ENCODE peak calls at places on chromosomes 1 and 21, in eight cellular contexts. M is DMS53, L is A549, E is GDM1, K is nephron progenitor cell, N is non-pigmented ciliary epithelial cell, C is occipital lobe, P is lung. R is an unnamed sample.
A peak's percentile ranks its signal among the peaks of the same experiment; 100 is the strongest.

GRCh38 chr21:37675202-37675801 is 241.0 kb downstream of the KCNJ6 start:
- DNase-seq in M (peak; percentile 54), L (peak; percentile 49), E (no peak), K (peak; percentile 88), N (no peak), C (no peak), P (peak; percentile 55), R (peak; percentile 70)

GRCh38 chr1:65422241-65423203 is 2.1 kb downstream of the LEPR start:
- DNase-seq in M (no peak), L (peak; percentile 38), E (no peak), K (no peak), N (no peak), C (no peak), P (no peak), R (no peak)

GRCh38 chr1:184621262-184621661 is 133.4 kb downstream of the EDEM3 start:
- DNase-seq in M (no peak), L (no peak), E (no peak), K (no peak), N (no peak), C (no peak), P (no peak), R (peak; percentile 22)

GRCh38 chr1:165600793-165601192 is 30.2 kb upstream of the MGST3 start:
- DNase-seq in M (no peak), L (no peak), E (no peak), K (no peak), N (no peak), C (no peak), P (no peak), R (peak; percentile 34)

GRCh38 chr21:16320110-16320509 is 590.3 kb downstream of the USP25 start:
- DNase-seq in M (no peak), L (no peak), E (no peak), K (no peak), N (no peak), C (no peak), P (no peak), R (no peak)

GRCh38 chr21:34176442-34176841 is 103.1 kb downstream of the MRPS6 start:
- DNase-seq in M (no peak), L (no peak), E (no peak), K (no peak), N (no peak), C (no peak), P (no peak), R (no peak)

GRCh38 chr21:29196021-29196663 is 65.7 kb downstream of the MAP3K7CL start:
- DNase-seq in M (peak; percentile 66), L (peak; percentile 89), E (peak; percentile 76), K (no peak), N (peak; percentile 82), C (no peak), P (peak; percentile 73), R (peak; percentile 70)

GRCh38 chr1:78483903-78484302 is 6.9 kb upstream of the PTGFR start:
- DNase-seq in M (no peak), L (no peak), E (no peak), K (peak; percentile 22), N (no peak), C (no peak), P (no peak), R (no peak)

GRCh38 chr1:183602510-183602909 is 12.3 kb upstream of the NCF2 start:
- DNase-seq in M (no peak), L (no peak), E (no peak), K (no peak), N (no peak), C (no peak), P (no peak), R (no peak)

GRCh38 chr1:54355931-54356679 is 50.1 kb downstream of the SSBP3 start:
- DNase-seq in M (peak; percentile 41), L (no peak), E (peak; percentile 36), K (no peak), N (no peak), C (peak; percentile 37), P (no peak), R (peak; percentile 6)

GRCh38 chr1:183149273-183149672 is 36.8 kb upstream of the LAMC2 start:
- DNase-seq in M (no peak), L (no peak), E (no peak), K (no peak), N (no peak), C (no peak), P (no peak), R (no peak)

GRCh38 chr1:61116421-61116820 is 34.1 kb downstream of the NFIA start:
- DNase-seq in M (no peak), L (peak; percentile 28), E (no peak), K (no peak), N (no peak), C (no peak), P (no peak), R (no peak)

GRCh38 chr1:5887436-5888290 is 104.6 kb downstream of the NPHP4 start:
- DNase-seq in M (no peak), L (no peak), E (no peak), K (peak; percentile 33), N (no peak), C (no peak), P (no peak), R (no peak)

GRCh38 chr21:42150458-42151085 is 68.4 kb upstream of the ABCG1 start:
- DNase-seq in M (no peak), L (no peak), E (no peak), K (no peak), N (no peak), C (no peak), P (no peak), R (no peak)

GRCh38 chr1:191675991-191676783 is 482.1 kb upstream of the RGS18 start:
- DNase-seq in M (no peak), L (no peak), E (no peak), K (no peak), N (no peak), C (no peak), P (no peak), R (no peak)

GRCh38 chr1:228340686-228341449 is 65.8 kb downstream of the TRIM11 start:
- DNase-seq in M (no peak), L (no peak), E (no peak), K (peak; percentile 10), N (no peak), C (no peak), P (no peak), R (peak; percentile 8)

GRCh38 chr1:39229504-39229903 is 25.0 kb downstream of the MACF1 start:
- DNase-seq in M (no peak), L (no peak), E (no peak), K (no peak), N (no peak), C (no peak), P (no peak), R (no peak)

GRCh38 chr1:18342744-18343143 is 138.0 kb upstream of the KLHDC7A start:
- DNase-seq in M (no peak), L (no peak), E (no peak), K (no peak), N (no peak), C (no peak), P (no peak), R (no peak)

GRCh38 chr21:44344541-44345183 is 5.5 kb upstream of the CFAP410 start:
- DNase-seq in M (no peak), L (no peak), E (no peak), K (no peak), N (no peak), C (no peak), P (no peak), R (no peak)

GRCh38 chr1:202311880-202312635 is 29.7 kb downstream of the UBE2T start:
- DNase-seq in M (no peak), L (no peak), E (no peak), K (no peak), N (no peak), C (no peak), P (no peak), R (peak; percentile 81)

GRCh38 chr1:242011879-242012674 is 13.2 kb upstream of the MAP1LC3C start:
- DNase-seq in M (no peak), L (no peak), E (no peak), K (no peak), N (no peak), C (no peak), P (no peak), R (no peak)

GRCh38 chr1:241499910-241500309 is 19.6 kb downstream of the FH start:
- DNase-seq in M (peak; percentile 63), L (peak; percentile 52), E (no peak), K (no peak), N (no peak), C (no peak), P (no peak), R (peak; percentile 50)

GRCh38 chr1:167689569-167689925 is 32.2 kb upstream of the MPZL1 start:
- DNase-seq in M (no peak), L (no peak), E (no peak), K (no peak), N (no peak), C (no peak), P (no peak), R (no peak)

GRCh38 chr1:160550572-160551034 is 27.5 kb upstream of the SLAMF6 start:
- DNase-seq in M (peak; percentile 41), L (no peak), E (peak; percentile 38), K (no peak), N (no peak), C (no peak), P (no peak), R (peak; percentile 12)

GRCh38 chr1:104794035-104794434 is 1044.3 kb downstream of the AMY1C start:
- DNase-seq in M (no peak), L (no peak), E (no peak), K (no peak), N (no peak), C (no peak), P (no peak), R (no peak)

GRCh38 chr1:235843458-235843857 is 23.2 kb downstream of the LYST start:
- DNase-seq in M (peak; percentile 78), L (peak; percentile 45), E (no peak), K (no peak), N (no peak), C (no peak), P (no peak), R (peak; percentile 76)

GRCh38 chr1:4180066-4180735 is 280.1 kb upstream of the C1orf174 start:
- DNase-seq in M (no peak), L (no peak), E (no peak), K (no peak), N (no peak), C (no peak), P (peak; percentile 15), R (no peak)

GRCh38 chr1:45913183-45913924 is 109.9 kb downstream of the MAST2 start:
- DNase-seq in M (no peak), L (no peak), E (no peak), K (peak; percentile 19), N (peak; percentile 88), C (no peak), P (no peak), R (peak; percentile 63)

GRCh38 chr21:46003575-46004007 is 22.0 kb downstream of the COL6A1 start:
- DNase-seq in M (no peak), L (no peak), E (no peak), K (peak; percentile 3), N (no peak), C (no peak), P (no peak), R (no peak)

GRCh38 chr1:10530756-10531155 is 56.0 kb downstream of the PEX14 start:
- DNase-seq in M (no peak), L (no peak), E (peak; percentile 20), K (no peak), N (peak; percentile 59), C (no peak), P (no peak), R (no peak)

GRCh38 chr1:212587304-212588136 is 21.0 kb upstream of the ATF3 start:
- DNase-seq in M (no peak), L (no peak), E (no peak), K (no peak), N (peak; percentile 90), C (no peak), P (no peak), R (no peak)

GRCh38 chr1:73673980-73674379 is 524.0 kb downstream of the LRRIQ3 start:
- DNase-seq in M (no peak), L (no peak), E (no peak), K (no peak), N (peak; percentile 9), C (no peak), P (no peak), R (peak; percentile 86)

GRCh38 chr1:235336903-235337302 is 8.5 kb downstream of the GGPS1 start:
- DNase-seq in M (no peak), L (no peak), E (no peak), K (no peak), N (no peak), C (no peak), P (no peak), R (no peak)

R was measured in NCI-H69.